ENCODE peak calls at places on chromosomes 6 and 20, in ten cellular contexts. P, R, Y, L, H, K, I, V, E and D are unnamed samples.
A peak's percentile ranks its signal among the peaks of the same experiment; 100 is the strongest.

GRCh38 chr6:39948156-39948850 is 14.0 kb upstream of the MOCS1 start:
- DNase-seq in P (no peak), R (no peak), Y (no peak), L (no peak), H (no peak), K (no peak), I (no peak), V (no peak), E (no peak), D (no peak)

GRCh38 chr20:45919536-45919933 is 7.6 kb upstream of the PLTP start:
- DNase-seq in P (no peak), R (no peak), Y (no peak), L (peak; percentile 88), H (peak; percentile 80), K (no peak), I (peak; percentile 54), V (no peak), E (no peak), D (peak; percentile 86)

GRCh38 chr20:6081236-6081635 is 27.4 kb upstream of the LRRN4 start:
- DNase-seq in P (peak; percentile 77), R (no peak), Y (no peak), L (no peak), H (no peak), K (no peak), I (no peak), V (peak; percentile 19), E (no peak), D (peak; percentile 26)

GRCh38 chr6:107275330-107275865 is 160.1 kb upstream of the BEND3 start:
- DNase-seq in P (no peak), R (no peak), Y (no peak), L (no peak), H (no peak), K (no peak), I (no peak), V (no peak), E (no peak), D (no peak)

GRCh38 chr6:37168809-37169457 is 1.0 kb upstream of the PIM1 start:
- DNase-seq in P (peak; percentile 84), R (no peak), Y (peak; percentile 14), L (no peak), H (no peak), K (no peak), I (no peak), V (no peak), E (no peak), D (no peak)

GRCh38 chr20:62364911-62365736 is 2.0 kb downstream of the LAMA5 start:
- DNase-seq in P (no peak), R (no peak), Y (no peak), L (peak; percentile 91), H (no peak), K (no peak), I (no peak), V (no peak), E (no peak), D (no peak)

GRCh38 chr6:139979021-139979721 is 604.7 kb upstream of the CITED2 start:
- DNase-seq in P (no peak), R (no peak), Y (no peak), L (no peak), H (peak; percentile 94), K (no peak), I (no peak), V (no peak), E (no peak), D (no peak)

GRCh38 chr6:13360671-13361540 is 32.6 kb upstream of the TBC1D7 start:
- DNase-seq in P (no peak), R (no peak), Y (no peak), L (no peak), H (no peak), K (no peak), I (no peak), V (no peak), E (no peak), D (no peak)

GRCh38 chr6:39231844-39232243 is 2.6 kb upstream of the KCNK5 start:
- DNase-seq in P (no peak), R (no peak), Y (no peak), L (no peak), H (peak; percentile 56), K (no peak), I (no peak), V (no peak), E (no peak), D (no peak)

GRCh38 chr6:88519227-88520019 is 353.3 kb upstream of the CNR1 start:
- DNase-seq in P (no peak), R (no peak), Y (no peak), L (no peak), H (peak; percentile 90), K (no peak), I (no peak), V (no peak), E (no peak), D (no peak)

GRCh38 chr20:61297981-61298380 is 45.9 kb downstream of the CDH4 start:
- DNase-seq in P (no peak), R (no peak), Y (no peak), L (no peak), H (no peak), K (no peak), I (no peak), V (no peak), E (no peak), D (peak; percentile 42)

GRCh38 chr6:23533311-23533710 is 592.7 kb upstream of the NRSN1 start:
- DNase-seq in P (no peak), R (no peak), Y (no peak), L (no peak), H (no peak), K (no peak), I (no peak), V (no peak), E (no peak), D (no peak)

GRCh38 chr20:20318318-20319161 is 49.4 kb upstream of the INSM1 start:
- DNase-seq in P (no peak), R (no peak), Y (no peak), L (no peak), H (no peak), K (no peak), I (no peak), V (no peak), E (no peak), D (no peak)

GRCh38 chr6:80767808-80768207 is 661.3 kb downstream of the BCKDHB start:
- DNase-seq in P (peak; percentile 84), R (no peak), Y (no peak), L (peak; percentile 73), H (peak; percentile 3), K (no peak), I (peak; percentile 52), V (peak; percentile 74), E (no peak), D (peak; percentile 75)

GRCh38 chr6:12523726-12524125 is 192.8 kb upstream of the PHACTR1 start:
- DNase-seq in P (no peak), R (no peak), Y (no peak), L (no peak), H (no peak), K (no peak), I (no peak), V (no peak), E (no peak), D (no peak)